ENCODE peak calls at places on chromosome 21, in nine cellular contexts. W is NCI-H1436 treated with DMSO at 0.1 percent for 48 hours, X is NCI-H2171 treated with DMSO at 0.1 percent for 48 hours, C is NCI-H460, R is HEK293T, B is KG1, U is COR-L47, Z is hypothalamus, D is A549. P is an unnamed sample.

GRCh38 chr21:27586986-27587385 is 620.1 kb upstream of the ADAMTS5 start:
- DNase-seq in D (no peak), B (no peak), W (no peak), U (no peak), R (no peak), X (no peak), Z (no peak), C (no peak), P (no peak)

GRCh38 chr21:25292396-25292795 is 314.9 kb downstream of the MRPL39 start:
- DNase-seq in R (no peak), U (no peak), Z (no peak), W (no peak), X (no peak), C (no peak), D (no peak), B (no peak), P (no peak)

GRCh38 chr21:45319461-45320211 is 31.9 kb upstream of the POFUT2 start:
- DNase-seq in D (no peak), U (no peak), C (no peak), B (no peak), Z (no peak), X (no peak), R (no peak), W (no peak), P (no peak)

GRCh38 chr21:22063140-22063539 is 1064.9 kb downstream of the NCAM2 start:
- DNase-seq in D (no peak), B (no peak), X (no peak), U (no peak), W (no peak), Z (no peak), R (no peak), C (no peak), P (no peak)

GRCh38 chr21:43902441-43902840 is 37.4 kb downstream of the AGPAT3 start:
- DNase-seq in Z (no peak), D (no peak), C (no peak), U (no peak), X (no peak), R (no peak), W (no peak), B (no peak), P (no peak)

GRCh38 chr21:46118871-46119564 is 21.1 kb downstream of the COL6A2 start:
- DNase-seq in X (no peak), R (no peak), W (no peak), Z (no peak), U (no peak), B (no peak), C (no peak), D (no peak), P (no peak)

GRCh38 chr21:38358666-38359065 is 101.9 kb downstream of the KCNJ15 start:
- DNase-seq in R (no peak), X (no peak), C (no peak), W (no peak), Z (no peak), U (no peak), D (no peak), B (no peak), P (no peak)

GRCh38 chr21:41671859-41672542 is 94.9 kb downstream of the RIPK4 start:
- DNase-seq in U (no peak), B (no peak), X (no peak), Z (no peak), C (no peak), R (no peak), D (no peak), W (no peak), P (no peak)

GRCh38 chr21:27359141-27359540 is 392.3 kb upstream of the ADAMTS5 start:
- DNase-seq in D (no peak), Z (no peak), B (no peak), U (no peak), C (no peak), W (no peak), X (no peak), R (no peak), P (no peak)

GRCh38 chr21:33976980-33977720 is 61.5 kb upstream of the ATP5PO start:
- DNase-seq in Z (no peak), U (no peak), C (no peak), D (no peak), W (no peak), R (no peak), B (peak; percentile 74), X (no peak), P (no peak)

GRCh38 chr21:45506836-45507522 is 35.3 kb downstream of the SLC19A1 start:
- DNase-seq in D (no peak), W (no peak), X (no peak), B (no peak), Z (no peak), R (no peak), C (no peak), U (peak; percentile 65), P (no peak)

GRCh38 chr21:46196733-46197132 is 12.5 kb upstream of the SPATC1L start:
- DNase-seq in X (no peak), Z (no peak), U (no peak), W (no peak), C (no peak), R (no peak), D (no peak), B (no peak), P (no peak)

GRCh38 chr21:45357436-45358260 is 47.3 kb upstream of the COL18A1 start:
- DNase-seq in Z (no peak), B (no peak), C (no peak), U (no peak), W (no peak), X (no peak), D (no peak), R (no peak), P (no peak)

GRCh38 chr21:33244781-33245105 is 15.0 kb downstream of the IFNAR2 start:
- DNase-seq in R (no peak), W (no peak), U (no peak), Z (no peak), C (no peak), X (no peak), D (no peak), B (no peak), P (no peak)

GRCh38 chr21:44874240-44874496 is 678 bp upstream of the PTTG1IP start:
- DNase-seq in C (no peak), W (no peak), R (no peak), X (peak; percentile 29), U (no peak), Z (no peak), D (no peak), B (no peak), P (no peak)

GRCh38 chr21:42864286-42864685 is 15.1 kb downstream of the WDR4 start:
- DNase-seq in W (no peak), U (no peak), X (no peak), B (no peak), R (no peak), C (no peak), D (no peak), Z (no peak), P (no peak)

GRCh38 chr21:14737922-14738321 is 191.8 kb upstream of the SAMSN1 start:
- DNase-seq in B (peak; percentile 53), X (peak; percentile 16), R (peak; percentile 33), C (peak; percentile 43), U (peak; percentile 12), Z (no peak), W (peak; percentile 3), D (peak; percentile 1), P (peak; percentile 12)

GRCh38 chr21:17270234-17270633 is 242.6 kb upstream of the CXADR start:
- DNase-seq in C (peak; percentile 38), R (peak; percentile 59), U (no peak), D (peak; percentile 4), W (peak; percentile 24), Z (no peak), B (no peak), X (peak; percentile 59), P (peak; percentile 38)